ENCODE peak calls at places on chromosomes 13 and 19, in eight cellular contexts. S is neural progenitor cell; L is activated T-helper 2 cell treated with anti-CD3 and anti-CD28 coated beads, Interferon-gamma antibody, Interleukin-2, Interleukin-4, amounts not matched to agents 10 μg/mL and 5 μg/mL and 100 μg/mL, durations not matched to agents 14 hours and 24 hours and 36 hours; B is GM13977; K is stimulated activated CD8-positive, alpha-beta memory T cell treated with anti-CD3 and anti-CD28 coated beads, Interleukin-4, amount 100 ng/mL, for 1 hour; N is fibroblast of the conjunctiva; R is caudate nucleus; D is osteoblast. X is an unnamed sample.

GRCh38 chr19:44530777-44531176 is 1.3 kb upstream of the CEACAM20 start:
- DNase-seq in L (no peak), D (no peak), B (no peak), N (no peak), R (no peak), S (no peak), K (no peak), X (peak)

GRCh38 chr19:2507109-2507508 is 31.2 kb downstream of the GADD45B start:
- DNase-seq in R (no peak), D (peak), K (no peak), L (peak), S (no peak), B (peak), N (no peak), X (peak)

GRCh38 chr19:18428837-18429674 is 8.9 kb downstream of the ISYNA1 start:
- DNase-seq in R (peak), S (peak), D (peak), K (peak), L (peak), B (peak), N (peak), X (peak)

GRCh38 chr13:20775961-20776360 is 2.2 kb upstream of the EEF1AKMT1 start:
- DNase-seq in K (no peak), S (no peak), L (no peak), B (no peak), N (no peak), D (no peak), R (no peak), X (no peak)

GRCh38 chr13:27830010-27830409 is 37.7 kb downstream of the GSX1 start:
- DNase-seq in D (peak), S (peak), L (peak), R (no peak), B (peak), K (peak), N (no peak), X (peak)

GRCh38 chr13:39676315-39676876 is 20.9 kb downstream of the COG6 start:
- DNase-seq in D (no peak), S (peak), K (no peak), B (peak), R (no peak), N (peak), L (no peak), X (peak)

GRCh38 chr13:58960909-58961308 is 1202.8 kb downstream of the DIAPH3 start:
- DNase-seq in B (peak), R (no peak), L (no peak), N (peak), K (no peak), S (peak), D (peak), X (peak)

GRCh38 chr19:55091955-55092354 is 16.3 kb downstream of the EPS8L1 start:
- DNase-seq in K (no peak), D (no peak), N (no peak), L (no peak), S (peak), B (no peak), R (no peak), X (no peak)

GRCh38 chr13:30222253-30222652 is 85.1 kb downstream of the KATNAL1 start:
- DNase-seq in S (no peak), D (no peak), N (no peak), B (no peak), R (no peak), L (no peak), K (no peak), X (no peak)

GRCh38 chr19:39248806-39249205 is at the start of gene IFNL4:
- DNase-seq in D (no peak), B (no peak), N (no peak), K (no peak), L (no peak), R (no peak), S (no peak), X (no peak)

GRCh38 chr19:31418692-31419430 is 69.6 kb upstream of the TSHZ3 start:
- DNase-seq in L (no peak), S (no peak), K (no peak), R (no peak), D (no peak), B (no peak), N (no peak), X (no peak)

X was measured in fibroblast of the aortic adventitia.